ENCODE peak calls at places on chromosomes 5 and 9, in nine cellular contexts. Q is neural progenitor cell, N is mesendoderm, J is adrenal gland, O is heart left ventricle, D is upper lobe of right lung, I is lung, M is breast epithelium, P is gastrocnemius medialis. H is an unnamed sample.
A peak's percentile ranks its signal among the peaks of the same experiment; 100 is the strongest.

GRCh38 chr5:116411101-116411571 is 163.5 kb downstream of the SEMA6A start:
- DNase-seq in Q (no peak), N (no peak), J (peak; percentile 25), O (peak; percentile 50), D (no peak), I (no peak), M (no peak), P (no peak), H (no peak)

GRCh38 chr5:149212203-149212951 is 59.3 kb upstream of the AFAP1L1 start:
- DNase-seq in Q (no peak), N (no peak), J (no peak), O (no peak), D (no peak), I (no peak), M (no peak), P (no peak), H (no peak)

GRCh38 chr5:137871571-137871970 is 3.9 kb downstream of the MYOT start:
- DNase-seq in Q (no peak), N (no peak), J (no peak), O (no peak), D (no peak), I (no peak), M (no peak), P (no peak), H (no peak)

GRCh38 chr9:135700525-135700924 is 1.2 kb upstream of the SOHLH1 start:
- DNase-seq in Q (no peak), N (no peak), J (no peak), O (no peak), D (no peak), I (no peak), M (no peak), P (no peak), H (no peak)

GRCh38 chr5:122704247-122705036 is 70.4 kb upstream of the SNX2 start:
- DNase-seq in Q (peak; percentile 64), N (peak; percentile 58), J (no peak), O (no peak), D (no peak), I (no peak), M (no peak), P (no peak), H (no peak)

GRCh38 chr5:118981783-118982182 is 6.6 kb downstream of the DTWD2 start:
- DNase-seq in Q (no peak), N (no peak), J (no peak), O (no peak), D (no peak), I (no peak), M (no peak), P (no peak), H (no peak)

GRCh38 chr9:95808001-95808400 is 67.5 kb upstream of the ERCC6L2 start:
- DNase-seq in Q (no peak), N (no peak), J (peak; percentile 19), O (no peak), D (no peak), I (no peak), M (no peak), P (no peak), H (no peak)

GRCh38 chr5:109825450-109825849 is 135.7 kb downstream of the MAN2A1 start:
- DNase-seq in Q (no peak), N (no peak), J (no peak), O (no peak), D (no peak), I (no peak), M (no peak), P (no peak), H (no peak)

GRCh38 chr5:122182491-122182921 is 53.2 kb downstream of the ZNF474 start:
- DNase-seq in Q (peak; percentile 15), N (peak; percentile 45), J (peak; percentile 4), O (peak; percentile 49), D (no peak), I (peak; percentile 44), M (no peak), P (no peak), H (peak; percentile 19)

GRCh38 chr5:137867664-137868063 is at the start of gene MYOT:
- DNase-seq in Q (no peak), N (peak; percentile 36), J (no peak), O (no peak), D (no peak), I (no peak), M (no peak), P (peak; percentile 70), H (no peak)

GRCh38 chr9:98864257-98865180 is 57.0 kb downstream of the GALNT12 start:
- DNase-seq in Q (no peak), N (no peak), J (peak; percentile 26), O (peak; percentile 70), D (no peak), I (no peak), M (no peak), P (peak; percentile 31), H (no peak)

GRCh38 chr5:145056805-145057204 is 778.3 kb downstream of the PRELID2 start:
- DNase-seq in Q (no peak), N (no peak), J (no peak), O (no peak), D (no peak), I (no peak), M (no peak), P (no peak), H (no peak)

DNA sequence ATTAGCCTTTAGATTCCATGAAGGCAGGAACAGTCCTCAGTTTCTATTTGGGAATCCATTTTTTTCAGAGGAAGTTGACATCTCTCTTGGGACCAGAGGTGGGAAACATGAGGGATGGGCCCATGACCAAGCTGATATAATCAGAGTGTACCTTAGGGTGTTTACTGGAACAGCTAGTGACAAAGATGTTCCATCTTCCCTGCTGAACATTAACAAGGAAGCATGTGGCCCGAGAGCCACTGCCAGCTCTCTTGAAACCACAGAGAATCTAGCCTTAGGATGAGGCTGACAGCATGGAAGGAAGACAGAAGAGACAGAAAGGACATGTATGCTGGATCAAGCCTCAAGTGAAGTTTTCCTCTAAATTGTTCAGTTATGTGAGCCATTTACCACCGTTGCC is 16.0 kb downstream of the AQP3 start:
- DNase-seq in Q (no peak), N (no peak), J (no peak), O (no peak), D (no peak), I (no peak), M (peak; percentile 62), P (no peak), H (no peak)
- H3K4me1 ChIP-seq in Q (no peaks in the 10 kb centered on the region), N (peaks cover 5% of the 10 kb centered on the region), J (no peaks in the 10 kb centered on the region), O (peaks cover 8% of the 10 kb centered on the region), D (no peaks in the 10 kb centered on the region), I (no peaks in the 10 kb centered on the region), M (no peaks in the 10 kb centered on the region), P (peaks cover 3% of the 10 kb centered on the region), H (no peaks in the 10 kb centered on the region)

DNA sequence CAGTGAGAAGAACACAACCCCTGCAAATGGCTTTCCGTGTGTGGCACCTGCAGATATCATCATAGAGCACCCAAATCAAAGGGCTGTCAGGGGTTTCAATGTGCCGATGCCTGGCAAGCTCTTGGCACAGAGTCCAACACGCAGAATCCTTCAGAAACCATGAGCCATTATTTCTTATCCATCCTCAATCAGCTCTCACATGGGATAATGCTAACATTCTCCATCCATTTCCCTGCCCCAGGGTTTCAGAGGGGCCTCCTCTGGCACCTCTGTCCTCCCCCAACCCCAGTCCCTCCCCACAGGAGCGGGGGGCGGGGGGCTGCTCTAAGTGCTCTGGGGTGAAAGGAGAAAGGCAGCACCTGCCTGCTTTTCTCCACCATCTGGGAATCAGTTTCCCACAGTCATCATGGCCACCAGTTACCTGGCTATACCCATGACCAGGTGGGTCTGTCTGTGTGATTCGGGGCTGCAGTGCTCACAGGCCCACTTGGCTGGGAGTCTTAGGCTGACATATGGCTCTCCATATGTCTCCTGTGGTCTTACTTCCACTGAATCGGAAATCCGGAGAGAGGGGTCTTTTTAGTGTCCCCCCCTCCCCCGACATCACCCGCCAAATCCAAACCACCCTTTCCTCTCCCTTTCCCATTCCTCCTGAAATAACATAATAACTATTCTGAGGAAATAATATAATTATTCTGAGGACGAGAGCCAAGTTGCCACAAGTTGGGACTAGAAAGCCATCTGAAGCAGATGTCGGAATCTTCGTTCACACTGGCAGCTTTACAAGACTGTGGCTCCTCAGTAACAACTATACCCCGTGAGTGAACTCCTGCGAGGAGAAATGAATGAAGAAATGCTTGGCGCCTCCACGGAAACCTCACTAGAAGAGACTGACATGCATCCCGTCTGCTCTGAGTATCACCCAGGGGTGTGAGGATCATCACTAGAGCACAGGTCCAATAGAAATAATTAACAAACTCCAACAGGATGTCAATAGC is 143.5 kb downstream of the MYO10 start:
- DNase-seq in Q (no peak), N (no peak), J (no peak), O (no peak), D (no peak), I (no peak), M (no peak), P (no peak), H (no peak)
- H3K27ac ChIP-seq in Q (no peak overlapping the region), N (no peak overlapping the region), J (no peak overlapping the region), O (no peak overlapping the region), D (no peak overlapping the region), I (no peak overlapping the region), M (no peak overlapping the region), P (peak overlapping the region; percentile 3), H (no peak overlapping the region)

DNA sequence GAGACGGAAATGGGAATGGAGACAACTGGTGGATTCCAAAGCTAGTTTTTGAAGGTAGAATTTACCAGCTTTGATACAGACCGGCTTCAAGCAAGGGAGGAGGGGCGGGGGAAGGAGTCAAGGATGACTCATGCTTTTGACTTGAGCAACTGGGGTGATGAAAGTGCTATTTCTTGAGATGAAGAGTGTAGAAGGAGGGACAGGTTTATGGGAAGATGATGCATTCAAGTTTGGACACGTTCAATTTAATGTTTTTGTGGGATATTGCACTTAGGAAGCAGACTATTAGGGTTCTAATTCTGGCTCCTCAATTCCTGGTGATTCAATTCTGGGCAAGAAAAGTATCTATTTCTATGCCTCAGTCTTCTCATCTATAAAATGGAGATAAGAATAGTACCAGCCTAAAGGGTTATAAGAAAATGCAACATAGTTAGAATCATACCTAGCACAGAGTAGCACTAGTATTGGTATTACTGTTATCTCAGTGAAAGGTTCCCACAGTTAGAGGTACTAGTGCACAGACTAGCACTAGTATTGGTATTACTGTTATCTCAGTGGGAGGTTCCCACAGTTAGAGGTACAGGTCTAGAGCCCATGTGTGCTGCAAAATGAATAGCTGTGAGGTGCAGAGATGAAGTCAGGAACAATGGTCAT is 4.6 kb downstream of the NIPAL4 start:
- DNase-seq in Q (no peak), N (peak; percentile 91), J (peak; percentile 63), O (peak; percentile 44), D (no peak), I (peak; percentile 58), M (no peak), P (peak; percentile 35), H (peak; percentile 51)
- H3K4me3 ChIP-seq in Q (no peak overlapping the region), N (no peak overlapping the region), J (no peak overlapping the region), O (no peak overlapping the region), D (no peak overlapping the region), I (no peak overlapping the region), M (no peak overlapping the region), P (no peak overlapping the region), H (no peak overlapping the region)

DNA sequence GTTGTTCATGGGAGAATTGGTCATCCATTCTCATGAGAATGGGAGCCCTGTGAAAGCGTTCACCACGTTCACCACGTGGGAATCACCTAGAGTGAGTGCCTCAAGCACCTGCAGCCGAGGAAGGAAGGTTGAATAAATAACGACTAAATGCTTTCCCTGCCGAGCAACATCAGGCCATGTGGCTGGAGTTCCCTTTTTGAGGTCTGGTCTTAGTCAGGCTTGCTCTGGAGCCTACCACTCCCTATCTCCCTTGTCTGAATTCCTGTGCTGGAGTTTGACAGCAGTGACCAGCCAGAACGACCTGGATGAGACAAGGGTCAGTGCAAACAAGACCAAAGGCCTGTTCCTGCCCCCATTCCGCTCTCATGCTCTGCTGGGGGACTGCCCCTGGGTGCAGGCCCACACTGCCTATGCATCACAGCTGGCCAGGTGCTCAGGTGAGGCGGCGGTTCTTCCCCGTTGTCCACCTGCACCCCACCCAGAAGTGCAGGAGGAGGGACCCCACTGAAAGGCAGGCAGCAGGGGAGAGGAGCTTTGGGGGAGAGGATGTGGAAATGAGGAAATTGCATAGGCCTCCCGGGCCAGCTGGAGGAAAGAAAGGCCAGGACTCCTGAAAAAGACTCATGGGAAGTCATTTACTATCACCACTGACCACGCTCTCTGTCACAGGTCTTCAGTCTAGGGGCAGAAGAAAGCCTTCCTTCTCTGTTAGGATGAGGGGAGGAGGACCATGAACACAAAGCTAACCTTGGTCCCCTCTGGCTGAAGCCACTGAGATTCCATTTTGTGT is 28.3 kb downstream of the KCNMB1 start:
- DNase-seq in Q (no peak), N (no peak), J (peak; percentile 16), O (no peak), D (no peak), I (no peak), M (no peak), P (no peak), H (no peak)
- H3K4me1 ChIP-seq in Q (no peaks in the 10 kb centered on the region), N (no peaks in the 10 kb centered on the region), J (peaks cover 21% of the 10 kb centered on the region), O (peaks cover 38% of the 10 kb centered on the region), D (peaks cover 35% of the 10 kb centered on the region), I (no peaks in the 10 kb centered on the region), M (no peaks in the 10 kb centered on the region), P (no peaks in the 10 kb centered on the region), H (no peaks in the 10 kb centered on the region)

H was measured in thoracic aorta.